ENCODE peak calls at places on chromosomes 6 and 20, in five cellular contexts. G, D, N, X and H are unnamed samples.
A peak's percentile ranks its signal among the peaks of the same experiment; 100 is the strongest.

GRCh38 chr6:55512904-55513303 is 66.1 kb downstream of the HMGCLL1 start:
- DNase-seq in D (no peak), X (no peak), G (no peak), N (no peak), H (no peak)

GRCh38 chr20:7822772-7823171 is 117.5 kb downstream of the HAO1 start:
- DNase-seq in N (no peak), X (no peak), G (no peak), D (no peak), H (no peak)

GRCh38 chr6:43702522-43703440 is 15.2 kb upstream of the MRPS18A start:
- DNase-seq in X (peak; percentile 93), D (peak; percentile 98), N (peak; percentile 92), G (no peak), H (no peak)

GRCh38 chr6:62891065-62891647 is 320.1 kb upstream of the FKBP1C start:
- DNase-seq in D (no peak), N (no peak), G (peak; percentile 0), X (peak; percentile 24), H (no peak)

GRCh38 chr6:5640614-5641013 is 366.1 kb downstream of the NRN1 start:
- DNase-seq in G (no peak), D (no peak), N (no peak), X (no peak), H (no peak)

GRCh38 chr6:112560651-112561050 is 213.5 kb downstream of the RFPL4B start:
- DNase-seq in N (no peak), D (no peak), G (no peak), X (no peak), H (no peak)

GRCh38 chr20:40309731-40310130 is 379.3 kb downstream of the MAFB start:
- DNase-seq in G (no peak), N (no peak), D (no peak), X (no peak), H (no peak)

GRCh38 chr6:43869091-43869710 is 99.2 kb downstream of the VEGFA start:
- DNase-seq in N (no peak), X (no peak), G (peak; percentile 44), D (no peak), H (no peak)

GRCh38 chr6:43455034-43455747 is at the start of gene DLK2:
- DNase-seq in N (no peak), D (no peak), G (peak; percentile 86), X (no peak), H (peak; percentile 69)

GRCh38 chr6:129866256-129866655 is 5.1 kb upstream of the TMEM244 start:
- DNase-seq in D (no peak), G (no peak), N (no peak), X (no peak), H (no peak)

GRCh38 chr6:113598786-113599185 is 258.4 kb upstream of the MARCKS start:
- DNase-seq in N (no peak), D (no peak), G (no peak), X (no peak), H (no peak)

GRCh38 chr6:36131517-36132220 is 1.4 kb downstream of the MAPK13 start:
- DNase-seq in D (peak; percentile 85), G (peak; percentile 87), N (no peak), X (peak; percentile 84), H (peak; percentile 68)

GRCh38 chr20:46206025-46206424 is 87.9 kb downstream of the CD40 start:
- DNase-seq in N (no peak), G (no peak), D (no peak), X (no peak), H (no peak)

GRCh38 chr6:158819213-158819976 is at the start of gene EZR:
- DNase-seq in N (peak; percentile 73), G (peak; percentile 96), X (peak; percentile 59), D (peak; percentile 88), H (peak; percentile 82)

GRCh38 chr6:10567256-10568041 is 46.3 kb downstream of the GCNT2 start:
- DNase-seq in X (peak; percentile 88), N (no peak), D (no peak), G (no peak), H (no peak)

GRCh38 chr6:35776364-35777215 is at the start of gene CLPSL2:
- DNase-seq in N (no peak), G (peak; percentile 82), D (no peak), X (no peak), H (no peak)

GRCh38 chr6:138688580-138688979 is 85.0 kb upstream of the CCDC28A start:
- DNase-seq in N (no peak), G (no peak), X (no peak), D (no peak), H (no peak)

GRCh38 chr6:161444966-161445799 is 171.3 kb upstream of the AGPAT4 start:
- DNase-seq in D (no peak), X (no peak), N (no peak), G (no peak), H (no peak)

GRCh38 chr6:48429021-48429420 is 318.0 kb upstream of the PTCHD4 start:
- DNase-seq in G (no peak), X (no peak), D (no peak), N (no peak), H (no peak)

GRCh38 chr6:16976418-16977183 is 125.2 kb upstream of the STMND1 start:
- DNase-seq in X (no peak), N (no peak), G (no peak), D (no peak), H (no peak)

GRCh38 chr6:34630040-34630439 is 66.5 kb downstream of the ILRUN start:
- DNase-seq in D (no peak), X (peak; percentile 62), G (no peak), N (peak; percentile 56), H (no peak)

GRCh38 chr6:57262901-57263694 is 41.0 kb upstream of the RAB23 start:
- DNase-seq in D (no peak), X (no peak), N (no peak), G (no peak), H (no peak)

GRCh38 chr20:11274137-11274536 is 600.3 kb upstream of the JAG1 start:
- DNase-seq in X (peak; percentile 75), D (no peak), G (peak; percentile 67), N (peak; percentile 52), H (peak; percentile 36)

GRCh38 chr6:132669690-132670291 is 10.8 kb upstream of the TAAR1 start:
- DNase-seq in D (no peak), X (peak; percentile 20), N (peak; percentile 38), G (peak; percentile 8), H (no peak)

GRCh38 chr6:111447051-111447450 is 36.0 kb downstream of the REV3L start:
- DNase-seq in N (no peak), X (no peak), G (no peak), D (no peak), H (no peak)

GRCh38 chr6:111944541-111944940 is 71.3 kb upstream of the FYN start:
- DNase-seq in N (no peak), D (no peak), G (no peak), X (no peak), H (no peak)

GRCh38 chr20:38935967-38936407 is 9.8 kb downstream of the FAM83D start:
- DNase-seq in G (no peak), D (no peak), X (no peak), N (no peak), H (no peak)

GRCh38 chr20:58555078-58555765 is 40.0 kb upstream of the APCDD1L start:
- DNase-seq in X (no peak), G (no peak), D (no peak), N (no peak), H (no peak)

GRCh38 chr20:53925651-53926401 is 144.6 kb downstream of the BCAS1 start:
- DNase-seq in N (no peak), X (no peak), D (no peak), G (no peak), H (no peak)

GRCh38 chr20:53929399-53929798 is 141.0 kb downstream of the BCAS1 start:
- DNase-seq in D (no peak), X (no peak), G (no peak), N (no peak), H (no peak)

GRCh38 chr20:53923745-53924369 is 146.5 kb downstream of the BCAS1 start:
- DNase-seq in N (no peak), X (no peak), G (no peak), D (no peak), H (no peak)

GRCh38 chr20:53927990-53928389 is 142.4 kb downstream of the BCAS1 start:
- DNase-seq in D (no peak), X (no peak), G (no peak), N (no peak), H (no peak)

DNA sequence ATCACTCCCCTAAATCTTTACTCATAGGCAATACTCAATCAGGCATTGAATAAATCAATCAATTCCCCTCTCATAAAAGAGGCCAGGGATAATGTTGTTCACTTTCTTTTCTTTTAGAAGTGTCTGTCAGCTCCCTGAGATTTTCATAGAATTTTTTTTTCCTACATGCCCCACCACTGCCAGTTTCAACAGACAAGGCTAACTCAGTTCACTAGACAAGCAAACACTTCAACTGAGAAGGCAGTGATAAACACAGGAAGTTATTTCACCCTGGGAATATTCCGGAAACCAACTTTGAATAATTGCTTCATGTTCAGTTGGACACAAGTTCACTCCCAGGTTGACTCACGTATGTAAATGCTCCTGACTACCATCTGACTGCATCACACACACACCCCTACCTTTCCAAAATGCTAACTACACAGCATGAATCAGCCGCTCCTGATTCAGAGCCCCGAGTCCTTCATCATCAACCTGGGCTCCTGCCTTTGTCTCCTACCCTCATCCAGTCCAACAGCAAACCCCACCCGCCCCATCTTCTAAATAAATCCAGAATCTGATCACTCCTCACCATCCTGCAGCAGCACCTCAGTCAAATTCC is 143.9 kb downstream of the BCAS1 start:
- DNase-seq in D (no peak), G (no peak), N (no peak), X (peak; percentile 98), H (no peak)
- TF ChIP-seq POLR2AphosphoS5 in D (no peak), G (peak; percentile 20), N (no peak), X (no peak), H (no peak)

DNA sequence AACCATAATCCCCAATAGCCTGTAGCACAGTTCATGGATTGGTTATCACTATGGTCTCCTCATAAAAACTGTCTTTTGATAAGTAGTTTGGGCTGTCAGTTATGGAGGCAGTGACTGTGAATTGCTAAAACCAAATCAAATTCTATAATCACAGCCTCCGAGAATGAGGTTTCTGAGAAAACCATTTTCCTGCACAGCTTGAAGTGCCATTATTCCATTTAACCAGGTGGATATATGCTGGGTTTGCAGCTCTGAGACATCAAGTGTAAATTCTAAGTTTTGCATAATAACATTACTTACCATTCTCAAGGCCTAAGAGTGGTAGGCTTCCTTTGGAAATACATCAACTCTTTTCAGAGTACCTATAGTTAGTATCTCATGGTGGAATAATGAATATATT is 485.4 kb downstream of the FRK start:
- DNase-seq in D (no peak), G (no peak), N (no peak), X (no peak), H (no peak)
- TF ChIP-seq POLR2AphosphoS5 in D (no peak), G (no peak), N (no peak), X (no peak), H (no peak)

DNA sequence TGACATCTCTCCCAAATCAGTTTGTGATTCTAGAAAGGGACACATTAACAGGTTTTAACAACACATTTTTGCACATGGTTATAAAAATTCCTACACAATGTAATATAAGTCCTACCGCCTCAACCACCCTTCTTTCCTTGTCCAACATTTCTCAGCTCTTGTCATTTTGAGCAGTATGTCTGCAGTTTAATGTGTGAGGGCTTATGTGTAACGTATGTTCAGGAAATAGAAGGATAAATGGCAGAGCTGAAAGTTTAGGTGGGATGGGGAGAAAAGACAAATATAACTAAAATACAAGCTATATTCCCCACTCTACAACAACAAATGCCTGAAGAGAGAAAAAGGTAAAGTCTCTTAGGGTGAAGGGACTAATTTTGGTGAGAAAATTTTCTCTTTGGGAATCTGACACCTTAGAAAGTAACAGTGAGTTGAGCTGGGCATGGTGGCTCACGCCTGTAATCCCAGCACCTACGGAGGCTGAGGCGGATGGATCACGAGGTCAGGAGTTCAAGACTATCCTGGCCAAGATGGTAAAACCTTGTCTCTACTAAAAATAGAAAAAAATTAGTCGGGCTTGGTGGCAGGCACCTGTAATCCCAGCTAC is 5.0 kb downstream of the PNRC1 start:
- DNase-seq in N (no peak), X (no peak), D (no peak), G (no peak), H (no peak)
- TF ChIP-seq POLR2AphosphoS5 in N (no peak), X (peak; percentile 35), D (no peak), G (no peak), H (peak; percentile 48)

GRCh38 chr6:167093922-167094432 is 28.9 kb upstream of the CCR6 start:
- DNase-seq in D (no peak), X (no peak), G (no peak), N (no peak), H (peak; percentile 48)
- TF ChIP-seq POLR2AphosphoS5 in D (peak; percentile 18), X (no peak), G (no peak), N (no peak), H (peak; percentile 93)